ENCODE peak calls at places on chromosomes 11 and 22, in six cellular contexts. P is pancreas, T is right lobe of liver, R is astrocyte of the spinal cord, J is endothelial cell of umbilical vein, Q is A673. I is an unnamed sample.

GRCh38 chr11:31133064-31133463 is 236.5 kb downstream of the DCDC1 start:
- DNase-seq in R (no peak), T (no peak), J (no peak), Q (no peak), P (no peak), I (no peak)

GRCh38 chr11:72637198-72637597 is 37.0 kb downstream of the PDE2A start:
- DNase-seq in T (no peak), P (no peak), Q (no peak), J (no peak), R (no peak), I (no peak)

GRCh38 chr22:17917490-17917983 is 106.8 kb downstream of the MICAL3 start:
- DNase-seq in P (no peak), R (no peak), J (no peak), T (peak; percentile 43), Q (no peak), I (no peak)

GRCh38 chr11:6320411-6321207 is at the start of gene CAVIN3:
- DNase-seq in R (peak; percentile 87), T (peak; percentile 70), P (peak; percentile 89), J (peak; percentile 79), Q (peak; percentile 67), I (no peak)

GRCh38 chr22:40058265-40058664 is 63.5 kb downstream of the FAM83F start:
- DNase-seq in Q (no peak), P (no peak), R (no peak), J (peak; percentile 18), T (no peak), I (no peak)

GRCh38 chr11:94731921-94732601 is 36.1 kb upstream of the AMOTL1 start:
- DNase-seq in Q (peak; percentile 79), J (peak; percentile 38), P (no peak), T (no peak), R (peak; percentile 85), I (no peak)

GRCh38 chr22:28464179-28464578 is 215.5 kb downstream of the TTC28 start:
- DNase-seq in R (no peak), J (peak; percentile 20), P (no peak), Q (no peak), T (no peak), I (no peak)

GRCh38 chr11:1228921-1229451 is 6.1 kb downstream of the MUC5B start:
- DNase-seq in P (peak; percentile 61), R (no peak), Q (no peak), J (no peak), T (peak; percentile 14), I (no peak)

GRCh38 chr11:133832096-133833081 is 12.9 kb downstream of the SPATA19 start:
- DNase-seq in J (no peak), R (no peak), T (no peak), P (peak; percentile 76), Q (no peak), I (no peak)

GRCh38 chr11:103832762-103833161 is 203.7 kb upstream of the DDI1 start:
- DNase-seq in J (no peak), P (no peak), R (no peak), T (no peak), Q (no peak), I (no peak)

GRCh38 chr11:81377418-81377817 is 1356.2 kb downstream of the FAM181B start:
- DNase-seq in J (no peak), Q (no peak), T (no peak), P (no peak), R (no peak), I (no peak)

GRCh38 chr11:132312616-132313210 is 942.3 kb downstream of the NTM start:
- DNase-seq in J (no peak), T (no peak), R (peak; percentile 46), P (no peak), Q (peak; percentile 49), I (no peak)

GRCh38 chr22:42768385-42769035 is 47.8 kb upstream of the A4GALT start:
- DNase-seq in R (no peak), J (no peak), P (peak; percentile 74), T (no peak), Q (no peak), I (no peak)

GRCh38 chr11:96168623-96169022 is 174.4 kb downstream of the MAML2 start:
- DNase-seq in Q (peak; percentile 94), J (peak; percentile 69), R (peak; percentile 86), P (no peak), T (no peak), I (no peak)

GRCh38 chr22:36965716-36966115 is 52.3 kb downstream of the CSF2RB start:
- DNase-seq in Q (no peak), R (no peak), P (no peak), T (no peak), J (no peak), I (no peak)

GRCh38 chr11:64742087-64742939 is 1.6 kb downstream of the RASGRP2 start:
- DNase-seq in T (peak; percentile 56), R (no peak), J (no peak), P (no peak), Q (no peak), I (no peak)

GRCh38 chr22:30689622-30690021 is 5.1 kb upstream of the OSBP2 start:
- DNase-seq in Q (no peak), P (no peak), T (no peak), R (no peak), J (no peak), I (no peak)

GRCh38 chr22:28989484-28989883 is 72.1 kb downstream of the C22orf31 start:
- DNase-seq in T (no peak), R (no peak), Q (no peak), J (no peak), P (no peak), I (no peak)

GRCh38 chr11:78742430-78742829 is 167.8 kb upstream of the NARS2 start:
- DNase-seq in T (peak; percentile 77), P (peak; percentile 89), R (peak; percentile 35), Q (peak; percentile 4), J (no peak), I (no peak)

GRCh38 chr22:46262449-46263207 is 515 bp downstream of the PKDREJ start:
- DNase-seq in Q (no peak), J (peak; percentile 53), P (peak; percentile 72), R (peak; percentile 40), T (peak; percentile 74), I (no peak)

GRCh38 chr11:297666-298405 is 1.5 kb downstream of the IFITM5 start:
- DNase-seq in Q (no peak), J (no peak), R (no peak), P (peak; percentile 73), T (peak; percentile 18), I (no peak)

GRCh38 chr11:72228229-72228843 is 3.8 kb downstream of the INPPL1 start:
- DNase-seq in R (no peak), T (no peak), Q (no peak), J (no peak), P (peak; percentile 73), I (no peak)

GRCh38 chr11:131895865-131896264 is 525.5 kb downstream of the NTM start:
- DNase-seq in P (no peak), Q (no peak), T (no peak), J (no peak), R (peak; percentile 41), I (no peak)

GRCh38 chr11:6735306-6735705 is 36.5 kb downstream of the OR2AG2 start:
- DNase-seq in T (no peak), Q (peak; percentile 84), J (peak; percentile 56), R (no peak), P (no peak), I (no peak)

GRCh38 chr11:93484716-93485115 is 58.5 kb downstream of the SMCO4 start:
- DNase-seq in Q (no peak), R (peak; percentile 47), P (no peak), J (no peak), T (no peak), I (no peak)

GRCh38 chr11:123351375-123351774 is 78.7 kb upstream of the GRAMD1B start:
- DNase-seq in P (no peak), J (no peak), R (no peak), Q (no peak), T (no peak), I (no peak)

GRCh38 chr11:69335010-69335409 is 41.1 kb downstream of the MYEOV start:
- DNase-seq in P (no peak), J (no peak), R (no peak), Q (no peak), T (no peak), I (no peak)

GRCh38 chr11:8370812-8371515 is 107.3 kb upstream of the LMO1 start:
- DNase-seq in T (no peak), R (no peak), J (no peak), Q (no peak), P (no peak), I (no peak)

GRCh38 chr11:63589000-63589399 is 25.2 kb downstream of the PLAAT3 start:
- DNase-seq in T (no peak), P (no peak), R (no peak), Q (no peak), J (no peak), I (no peak)

DNA sequence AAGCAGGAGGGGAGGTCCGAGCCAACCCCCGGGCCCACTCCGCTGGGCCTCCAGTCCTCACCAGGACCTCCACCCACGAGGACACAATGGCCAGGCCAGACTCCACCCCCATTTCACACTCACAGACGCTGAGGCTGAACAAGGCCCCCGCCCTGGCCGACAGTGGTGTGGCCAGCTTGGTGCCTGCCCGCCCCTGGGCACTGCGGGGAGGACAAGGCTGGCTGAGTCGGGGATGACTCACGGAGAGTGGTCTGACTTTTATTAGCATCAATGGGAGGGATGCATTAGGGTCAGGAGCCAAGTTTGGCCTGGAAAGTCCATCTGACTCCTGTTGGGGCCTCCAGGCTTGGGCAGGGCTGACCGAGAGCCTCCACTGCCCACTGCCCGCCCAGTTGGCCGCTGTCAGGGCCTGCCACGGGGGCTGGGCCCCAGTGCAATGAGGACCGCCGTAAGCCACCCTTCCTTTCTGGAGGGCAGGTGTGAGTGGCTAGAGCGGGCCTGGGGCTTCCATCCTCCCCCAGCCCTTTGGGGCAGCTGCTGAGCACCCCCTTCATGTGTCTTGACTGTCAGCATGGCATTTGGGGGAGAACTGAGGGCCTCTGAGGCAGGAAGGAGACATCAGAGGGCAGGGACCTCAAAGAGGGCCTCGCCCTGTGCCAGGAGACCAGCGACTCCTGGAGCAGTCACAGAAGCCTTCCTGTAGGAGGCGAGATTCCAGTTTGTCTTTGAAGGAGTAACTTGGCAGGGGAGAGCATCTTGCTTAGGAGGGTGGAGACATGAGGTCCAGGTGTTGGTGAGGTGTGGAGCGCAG is 10.6 kb downstream of the TSPAN32 start:
- DNase-seq in P (peak; percentile 50), J (no peak), R (peak; percentile 69), Q (no peak), T (no peak), I (no peak)
- TF ChIP-seq CTCF in P (no peak), J (no peak), R (no peak), Q (no peak), T (no peak), I (no peak)

GRCh38 chr11:90434858-90435257 is 212.0 kb upstream of the CHORDC1 start:
- DNase-seq in P (no peak), R (no peak), T (no peak), Q (peak; percentile 58), J (peak; percentile 49), I (no peak)
- TF ChIP-seq CTCF in P (no peak), R (no peak), T (peak; percentile 71), Q (peak; percentile 65), J (no peak), I (peak; percentile 89)

GRCh38 chr11:86442827-86443226 is 68.1 kb downstream of the CCDC81 start:
- DNase-seq in Q (no peak), P (no peak), R (no peak), T (no peak), J (no peak), I (no peak)
- TF ChIP-seq CTCF in Q (no peak), P (no peak), R (no peak), T (no peak), J (no peak), I (no peak)

GRCh38 chr11:20874358-20874757 is 205.0 kb downstream of the NELL1 start:
- DNase-seq in Q (no peak), R (no peak), T (no peak), P (no peak), J (no peak), I (no peak)
- TF ChIP-seq CTCF in Q (peak; percentile 10), R (no peak), T (no peak), P (no peak), J (no peak), I (no peak)